ENCODE peak calls at places on chromosomes 4 and X, in six cellular contexts. Q is heart left ventricle, P is GM23248, I is trophoblast cell, N is fibroblast of the aortic adventitia, R is mammary epithelial cell. Z is an unnamed sample.

GRCh38 chrX:103453655-103454054 is 65.6 kb downstream of the RAB40A start:
- DNase-seq in P (peak; percentile 93), I (no peak), N (peak; percentile 88), Q (no peak), R (peak; percentile 93), Z (peak; percentile 94)

GRCh38 chrX:97065973-97066372 is 182.3 kb downstream of the RPA4 start:
- DNase-seq in Q (no peak), R (peak; percentile 3), N (no peak), P (peak; percentile 34), I (no peak), Z (peak; percentile 18)

GRCh38 chrX:145549476-145549875 is 268.2 kb upstream of the SLITRK2 start:
- DNase-seq in Q (no peak), R (no peak), N (no peak), I (no peak), P (no peak), Z (no peak)

GRCh38 chr4:176971576-176972105 is 178.9 kb upstream of the VEGFC start:
- DNase-seq in N (peak; percentile 51), P (no peak), I (no peak), R (no peak), Q (no peak), Z (peak; percentile 4)

GRCh38 chr4:139552908-139553307 is 3.1 kb downstream of the SETD7 start:
- DNase-seq in R (no peak), P (no peak), I (no peak), Q (no peak), N (peak; percentile 25), Z (no peak)

GRCh38 chr4:143713556-143714289 is 13.2 kb upstream of the FREM3 start:
- DNase-seq in N (no peak), Q (no peak), R (no peak), P (no peak), I (no peak), Z (no peak)

GRCh38 chr4:25913056-25913850 is 767 bp upstream of the SMIM20 start:
- DNase-seq in N (no peak), P (no peak), Q (peak; percentile 72), I (no peak), R (no peak), Z (no peak)

GRCh38 chr4:21991050-21991449 is 42.5 kb upstream of the KCNIP4 start:
- DNase-seq in N (peak; percentile 90), Q (no peak), I (no peak), R (no peak), P (peak; percentile 22), Z (peak; percentile 8)

GRCh38 chr4:123043013-123043412 is 120.6 kb upstream of the NUDT6 start:
- DNase-seq in Q (no peak), N (no peak), I (no peak), R (no peak), P (peak; percentile 13), Z (peak; percentile 17)

GRCh38 chrX:135185795-135186443 is 14.7 kb upstream of the CT55 start:
- DNase-seq in P (peak; percentile 58), R (peak; percentile 53), N (peak; percentile 64), I (peak; percentile 16), Q (no peak), Z (peak; percentile 69)

GRCh38 chr4:3790006-3790561 is 23.9 kb downstream of the ADRA2C start:
- DNase-seq in Q (peak; percentile 27), R (no peak), P (no peak), N (no peak), I (no peak), Z (no peak)

GRCh38 chr4:95124906-95125504 is 367.2 kb downstream of the BMPR1B start:
- DNase-seq in Q (no peak), P (peak; percentile 82), R (peak; percentile 52), I (peak; percentile 46), N (peak; percentile 82), Z (peak; percentile 89)

GRCh38 chr4:8216443-8217245 is 17.6 kb downstream of the SH3TC1 start:
- DNase-seq in P (no peak), R (no peak), I (no peak), Q (peak; percentile 48), N (no peak), Z (no peak)

GRCh38 chrX:101602077-101602476 is 15.7 kb downstream of the ARMCX6 start:
- DNase-seq in R (no peak), Q (no peak), P (peak; percentile 73), N (peak; percentile 62), I (no peak), Z (peak; percentile 9)

GRCh38 chr4:108029321-108029720 is 39.6 kb downstream of the HADH start:
- DNase-seq in Q (no peak), N (no peak), R (no peak), P (no peak), I (no peak), Z (peak; percentile 33)

GRCh38 chr4:141797966-141798365 is 161.6 kb downstream of the IL15 start:
- DNase-seq in R (no peak), I (no peak), P (peak; percentile 58), Q (no peak), N (peak; percentile 35), Z (no peak)

GRCh38 chr4:38634047-38634759 is 29.8 kb upstream of the KLF3 start:
- DNase-seq in P (no peak), N (peak; percentile 14), I (no peak), R (no peak), Q (no peak), Z (no peak)

GRCh38 chrX:11064851-11065600 is 46.1 kb upstream of the HCCS start:
- DNase-seq in P (peak; percentile 81), Q (no peak), I (peak; percentile 18), N (peak; percentile 91), R (peak; percentile 66), Z (peak; percentile 78)

GRCh38 chr4:121228851-121229250 is 64.7 kb upstream of the TNIP3 start:
- DNase-seq in Q (no peak), N (no peak), P (no peak), R (no peak), I (no peak), Z (peak; percentile 20)

GRCh38 chr4:48909697-48910096 is 3.1 kb upstream of the OCIAD2 start:
- DNase-seq in Q (no peak), R (peak; percentile 99), I (peak; percentile 95), P (peak; percentile 99), N (peak; percentile 96), Z (peak; percentile 97)

GRCh38 chrX:44060221-44060620 is 87.0 kb upstream of the NDP start:
- DNase-seq in R (no peak), Q (no peak), I (no peak), P (no peak), N (no peak), Z (no peak)

DNA sequence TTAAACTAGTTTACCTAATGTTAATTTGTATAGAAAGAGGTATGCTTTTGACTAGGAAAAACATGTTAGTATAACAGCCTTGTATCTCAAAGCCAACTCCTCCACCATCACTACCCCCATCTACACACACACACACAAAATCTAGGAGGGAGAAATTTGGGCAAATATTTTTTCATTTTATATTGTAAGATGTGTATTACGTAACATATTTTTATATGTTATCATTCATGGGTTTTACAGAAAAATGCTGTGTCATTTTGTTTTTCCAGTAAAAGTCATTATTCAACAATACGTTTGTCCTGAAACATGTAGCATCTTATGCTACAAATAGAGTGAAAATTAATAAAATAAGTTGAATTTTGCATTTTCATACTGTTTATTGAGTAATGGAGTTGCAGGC is 3.0 kb downstream of the SULT1B1 start:
- DNase-seq in N (no peak), R (no peak), Q (no peak), I (no peak), P (no peak), Z (no peak)
- H3K4me3 ChIP-seq in N (no peak overlapping the region), R (no peak overlapping the region), Q (no peak overlapping the region), I (no peak overlapping the region), P (no peak overlapping the region), Z (no peak overlapping the region)

DNA sequence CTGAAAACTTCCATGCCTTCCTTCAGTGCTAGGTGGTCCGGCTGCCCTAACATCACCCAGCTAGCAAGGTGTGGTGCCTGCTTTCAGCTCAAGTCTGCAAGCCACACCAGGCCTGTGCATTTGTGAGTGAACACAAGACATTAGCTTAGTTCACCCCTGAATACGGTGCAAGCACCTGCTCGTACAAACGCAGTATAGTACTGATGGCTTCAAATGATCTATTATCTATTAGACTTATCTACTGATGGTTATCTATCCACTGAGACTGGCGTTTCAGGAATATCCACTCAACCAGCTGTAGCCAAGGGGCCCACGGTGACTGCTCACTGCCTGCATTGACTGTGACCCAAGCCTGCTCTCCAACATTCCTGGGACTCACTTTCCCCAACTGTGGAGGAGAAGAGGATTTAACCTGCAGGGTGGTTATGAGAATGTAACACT is 155.9 kb downstream of the SHOX start:
- DNase-seq in Q (no peak), R (no peak), P (no peak), I (peak; percentile 69), N (no peak), Z (no peak)
- H3K4me3 ChIP-seq in Q (no peak overlapping the region), R (no peak overlapping the region), P (no peak overlapping the region), I (no peak overlapping the region), N (no peak overlapping the region), Z (no peak overlapping the region)

DNA sequence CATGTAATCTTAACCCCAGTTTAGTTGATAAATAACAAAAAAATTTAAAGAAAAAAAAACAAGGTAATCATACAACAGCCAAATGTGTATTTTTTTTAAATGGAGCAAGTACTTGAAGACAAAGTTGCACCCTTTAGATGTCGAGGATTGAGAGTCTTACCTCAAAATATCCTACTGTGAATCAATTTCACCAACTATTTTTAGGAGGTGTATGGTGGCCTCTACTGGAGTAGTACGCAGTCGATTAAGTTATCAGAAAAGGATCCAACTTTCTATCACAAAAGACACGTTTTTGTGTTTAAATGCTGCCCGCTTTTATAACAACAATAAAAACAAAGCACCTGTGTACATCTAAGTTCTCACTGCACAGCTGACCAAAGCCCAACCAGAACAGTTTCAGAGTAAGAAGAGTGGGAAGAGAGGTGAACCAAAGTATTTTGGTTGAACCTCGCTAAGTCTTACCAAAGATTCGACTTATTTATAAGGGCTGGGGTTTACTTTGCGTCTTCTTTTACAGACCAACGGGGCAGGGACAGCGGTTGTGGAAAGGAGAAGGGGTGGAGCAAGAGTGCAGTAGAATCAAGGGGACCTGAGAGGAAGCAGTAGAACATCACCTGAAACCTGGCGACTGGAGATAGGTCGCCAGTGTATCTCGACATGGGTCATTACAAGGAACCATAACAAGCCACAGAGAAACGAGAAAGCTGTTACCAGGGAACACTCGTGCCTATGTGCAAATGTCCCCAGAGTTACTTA is 1.2 kb downstream of the RPS6KA6 start:
- DNase-seq in P (peak; percentile 21), I (no peak), Q (no peak), N (no peak), R (peak; percentile 12), Z (peak; percentile 0)
- H3K4me3 ChIP-seq in P (peak overlapping the region; percentile 84), I (peak overlapping the region; percentile 86), Q (peak overlapping the region; percentile 15), N (peak overlapping the region; percentile 64), R (peak overlapping the region; percentile 73), Z (peak overlapping the region; percentile 62)

DNA sequence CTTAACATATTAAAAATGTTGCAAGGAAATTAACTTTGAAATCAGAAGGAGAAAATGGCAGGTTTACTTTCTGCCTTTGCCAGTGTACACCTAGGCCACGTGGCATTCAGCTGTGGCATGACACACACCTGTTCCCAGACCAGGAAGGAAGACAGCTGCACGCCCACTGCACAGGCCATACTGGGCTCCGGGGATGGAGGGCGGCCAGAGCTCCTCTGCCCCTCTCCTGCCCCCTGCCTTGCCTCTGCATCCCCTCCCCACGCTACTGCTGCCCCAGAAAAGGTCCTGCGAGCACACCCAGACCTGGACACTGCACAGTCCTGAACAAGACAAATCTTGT is 68.4 kb downstream of the GATB start:
- DNase-seq in R (no peak), Q (no peak), I (no peak), N (no peak), P (no peak), Z (no peak)
- H3K4me3 ChIP-seq in R (no peak overlapping the region), Q (no peak overlapping the region), I (no peak overlapping the region), N (no peak overlapping the region), P (no peak overlapping the region), Z (no peak overlapping the region)

GRCh38 chr4:42646013-42646784 is 10.7 kb downstream of the ATP8A1 start:
- DNase-seq in Q (no peak), N (no peak), R (no peak), I (no peak), P (no peak), Z (no peak)
- H3K4me3 ChIP-seq in Q (no peak overlapping the region), N (no peak overlapping the region), R (no peak overlapping the region), I (no peak overlapping the region), P (no peak overlapping the region), Z (no peak overlapping the region)

GRCh38 chrX:120244735-120245498 is 5.7 kb upstream of the ZBTB33 start:
- DNase-seq in I (peak; percentile 62), R (peak; percentile 74), P (peak; percentile 81), Q (peak; percentile 82), N (peak; percentile 87), Z (peak; percentile 88)
- H3K4me3 ChIP-seq in I (peak overlapping the region; percentile 91), R (peak overlapping the region; percentile 53), P (peak overlapping the region; percentile 85), Q (peak overlapping the region; percentile 51), N (peak overlapping the region; percentile 77), Z (peak overlapping the region; percentile 72)